ENCODE peak calls at places on chromosomes 3 and 15, in eight cellular contexts. One of them, this sample, is unnamed.

GRCh38 chr15:79656151-79656797 is 224.1 kb downstream of the MINAR1 start:
- DNase-seq in NCI-H510A treated with DMSO at 0.1 percent for 48 hours: no peak
- DNase-seq in CD8-positive, alpha-beta memory T cell: no peak
- DNase-seq in NCI-H1092: no peak
- DNase-seq in colonic mucosa: no peak
- DNase-seq in amniotic stem cell: no peak
- DNase-seq in activated T-cell treated with anti-CD3 and anti-CD28 coated beads, Interleukin-2, amount 50 U/mL, for 72 hours: no peak
- DNase-seq in CD8-positive, alpha-beta T cell: no peak
- DNase-seq in this sample: no peak

GRCh38 chr15:100893964-100894295 is 14.3 kb downstream of the ALDH1A3 start:
- DNase-seq in NCI-H510A treated with DMSO at 0.1 percent for 48 hours: no peak
- DNase-seq in CD8-positive, alpha-beta memory T cell: no peak
- DNase-seq in NCI-H1092: no peak
- DNase-seq in colonic mucosa: no peak
- DNase-seq in amniotic stem cell: no peak
- DNase-seq in activated T-cell treated with anti-CD3 and anti-CD28 coated beads, Interleukin-2, amount 50 U/mL, for 72 hours: no peak
- DNase-seq in CD8-positive, alpha-beta T cell: no peak
- DNase-seq in this sample: no peak

GRCh38 chr3:65713016-65713415 is 325.7 kb downstream of the MAGI1 start:
- DNase-seq in NCI-H510A treated with DMSO at 0.1 percent for 48 hours: no peak
- DNase-seq in CD8-positive, alpha-beta memory T cell: no peak
- DNase-seq in NCI-H1092: no peak
- DNase-seq in colonic mucosa: no peak
- DNase-seq in amniotic stem cell: peak; percentile 7
- DNase-seq in activated T-cell treated with anti-CD3 and anti-CD28 coated beads, Interleukin-2, amount 50 U/mL, for 72 hours: no peak
- DNase-seq in CD8-positive, alpha-beta T cell: no peak
- DNase-seq in this sample: peak; percentile 7

GRCh38 chr3:97910931-97911351 is 61.3 kb downstream of the RIOX2 start:
- DNase-seq in NCI-H510A treated with DMSO at 0.1 percent for 48 hours: no peak
- DNase-seq in CD8-positive, alpha-beta memory T cell: peak; percentile 2
- DNase-seq in NCI-H1092: no peak
- DNase-seq in colonic mucosa: no peak
- DNase-seq in amniotic stem cell: no peak
- DNase-seq in activated T-cell treated with anti-CD3 and anti-CD28 coated beads, Interleukin-2, amount 50 U/mL, for 72 hours: no peak
- DNase-seq in CD8-positive, alpha-beta T cell: no peak
- DNase-seq in this sample: no peak

GRCh38 chr3:4838621-4839022 is 140.6 kb upstream of the BHLHE40 start:
- DNase-seq in NCI-H510A treated with DMSO at 0.1 percent for 48 hours: no peak
- DNase-seq in CD8-positive, alpha-beta memory T cell: no peak
- DNase-seq in NCI-H1092: no peak
- DNase-seq in colonic mucosa: no peak
- DNase-seq in amniotic stem cell: no peak
- DNase-seq in activated T-cell treated with anti-CD3 and anti-CD28 coated beads, Interleukin-2, amount 50 U/mL, for 72 hours: no peak
- DNase-seq in CD8-positive, alpha-beta T cell: no peak
- DNase-seq in this sample: no peak

GRCh38 chr3:120506828-120507774 is 56.3 kb upstream of the FSTL1 start:
- DNase-seq in NCI-H510A treated with DMSO at 0.1 percent for 48 hours: peak; percentile 9
- DNase-seq in CD8-positive, alpha-beta memory T cell: no peak
- DNase-seq in NCI-H1092: no peak
- DNase-seq in colonic mucosa: peak; percentile 64
- DNase-seq in amniotic stem cell: no peak
- DNase-seq in activated T-cell treated with anti-CD3 and anti-CD28 coated beads, Interleukin-2, amount 50 U/mL, for 72 hours: peak; percentile 6
- DNase-seq in CD8-positive, alpha-beta T cell: no peak
- DNase-seq in this sample: peak; percentile 35

GRCh38 chr15:79981861-79982455 is 11.0 kb upstream of the BCL2A1 start:
- DNase-seq in NCI-H510A treated with DMSO at 0.1 percent for 48 hours: no peak
- DNase-seq in CD8-positive, alpha-beta memory T cell: no peak
- DNase-seq in NCI-H1092: no peak
- DNase-seq in colonic mucosa: no peak
- DNase-seq in amniotic stem cell: no peak
- DNase-seq in activated T-cell treated with anti-CD3 and anti-CD28 coated beads, Interleukin-2, amount 50 U/mL, for 72 hours: no peak
- DNase-seq in CD8-positive, alpha-beta T cell: no peak
- DNase-seq in this sample: no peak

GRCh38 chr3:106577241-106577640 is 708.4 kb upstream of the CBLB start:
- DNase-seq in NCI-H510A treated with DMSO at 0.1 percent for 48 hours: no peak
- DNase-seq in CD8-positive, alpha-beta memory T cell: no peak
- DNase-seq in NCI-H1092: no peak
- DNase-seq in colonic mucosa: no peak
- DNase-seq in amniotic stem cell: no peak
- DNase-seq in activated T-cell treated with anti-CD3 and anti-CD28 coated beads, Interleukin-2, amount 50 U/mL, for 72 hours: no peak
- DNase-seq in CD8-positive, alpha-beta T cell: no peak
- DNase-seq in this sample: no peak

This sample was measured in endothelial cell.